ENCODE peak calls at places on chromosomes 16 and 17, in five cellular contexts. O, B, I, H and J are unnamed samples.

GRCh38 chr16:85308585-85309540 is 196.6 kb upstream of the CIBAR2 start:
- DNase-seq in B (no peak), O (no peak), I (no peak), H (no peak), J (no peak)

GRCh38 chr16:67244387-67245188 is 2.7 kb downstream of the FHOD1 start:
- DNase-seq in B (peak), H (peak), O (peak), I (no peak), J (no peak)

GRCh38 chr16:17101646-17102045 is 369.1 kb downstream of the XYLT1 start:
- DNase-seq in O (no peak), H (no peak), B (peak), I (no peak), J (no peak)

GRCh38 chr16:70508752-70509151 is 14.6 kb downstream of the COG4 start:
- DNase-seq in O (no peak), I (no peak), B (no peak), H (no peak), J (no peak)

GRCh38 chr17:43092891-43093290 is 32.3 kb downstream of the BRCA1 start:
- DNase-seq in O (no peak), I (no peak), B (no peak), H (no peak), J (no peak)

GRCh38 chr17:38325221-38325851 is 18.4 kb downstream of the GPR179 start:
- DNase-seq in H (no peak), B (no peak), I (no peak), O (no peak), J (no peak)

GRCh38 chr16:56708418-56708817 is 21.5 kb upstream of the NUP93 start:
- DNase-seq in H (no peak), B (no peak), O (no peak), I (no peak), J (no peak)

GRCh38 chr16:83907926-83908325 is 9.0 kb downstream of the MLYCD start:
- DNase-seq in B (no peak), I (no peak), O (no peak), H (no peak), J (no peak)

GRCh38 chr17:975321-975982 is 4.1 kb downstream of the NXN start:
- DNase-seq in B (no peak), O (no peak), H (no peak), I (no peak), J (no peak)

GRCh38 chr16:29977063-29977462 is 3.4 kb downstream of the TAOK2 start:
- DNase-seq in B (no peak), O (no peak), I (no peak), H (no peak), J (no peak)
- TF ChIP-seq POLR2A in B (no peak), O (no peak), I (no peak), H (no peak), J (no peak)

DNA sequence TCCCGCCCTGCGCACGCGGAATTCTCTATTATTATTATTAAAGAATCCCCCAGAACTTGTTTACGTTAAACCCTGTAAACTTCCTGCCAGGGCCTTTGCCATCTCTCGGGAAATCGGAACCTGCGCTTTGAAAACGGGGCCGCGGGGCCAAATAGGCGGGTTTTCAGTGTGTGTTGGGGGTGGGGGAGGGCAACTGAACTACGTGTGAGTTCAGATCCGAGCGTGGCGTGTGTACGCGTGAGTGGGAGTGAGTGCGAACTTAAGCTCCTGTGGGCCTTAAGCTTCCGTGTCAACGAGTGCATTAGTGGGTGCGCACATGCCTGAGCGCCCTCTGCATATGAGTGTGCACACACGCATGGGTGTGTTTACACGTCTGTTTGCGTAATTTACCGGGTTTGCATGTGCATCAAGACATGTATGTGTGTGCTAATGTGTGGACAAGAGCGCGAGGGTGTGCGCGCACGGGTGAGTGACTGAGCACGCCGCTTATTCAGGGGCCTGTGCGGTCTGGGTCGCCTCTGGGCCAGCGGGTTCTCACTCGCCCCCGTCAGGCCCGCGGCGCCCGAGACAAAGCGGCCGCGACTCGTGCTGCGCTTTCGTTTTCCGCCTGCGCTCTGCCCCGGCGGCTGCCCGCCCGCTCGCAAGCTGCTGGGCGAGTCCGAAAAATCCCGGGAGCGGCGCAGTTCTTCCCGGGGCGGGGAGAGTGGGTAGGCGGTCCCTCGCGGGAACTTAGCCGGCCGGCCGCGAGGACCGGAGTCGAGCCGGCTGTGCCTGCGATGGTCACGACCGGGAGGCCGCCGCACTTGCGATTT is 1.2 kb upstream of the FOXF1 start:
- DNase-seq in O (no peak), B (no peak), H (no peak), I (peak), J (no peak)
- TF ChIP-seq POLR2A in O (no peak), B (no peak), H (no peak), I (no peak), J (no peak)

DNA sequence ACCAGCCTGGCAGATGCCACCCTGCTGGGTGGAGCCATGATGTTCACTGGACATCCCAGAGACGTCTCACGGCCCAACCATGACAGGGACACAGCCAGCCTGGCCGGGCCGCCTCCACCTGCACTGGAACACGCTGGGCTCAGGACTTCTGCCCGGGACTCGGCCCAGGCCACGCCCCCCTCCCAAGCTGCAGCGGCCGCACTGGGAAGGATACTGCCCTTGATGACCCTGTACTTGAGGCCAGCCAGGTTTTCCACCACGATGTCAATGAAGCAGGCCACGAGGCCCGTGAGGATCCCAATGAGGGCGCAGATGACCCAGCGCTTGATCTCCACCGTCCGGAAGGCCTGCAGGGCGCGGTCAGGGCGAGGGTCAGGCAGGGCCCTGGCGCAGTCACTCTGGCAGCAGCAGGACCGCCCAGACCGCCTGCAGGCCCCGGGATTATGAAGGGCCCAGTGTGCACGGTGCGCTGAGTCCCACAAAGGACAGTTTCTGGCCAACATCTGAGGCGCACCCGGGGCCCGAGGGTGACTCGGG is 14.2 kb downstream of the CLCN7 start:
- DNase-seq in O (no peak), I (no peak), B (no peak), H (no peak), J (no peak)
- TF ChIP-seq POLR2A in O (no peak), I (no peak), B (no peak), H (no peak), J (no peak)

DNA sequence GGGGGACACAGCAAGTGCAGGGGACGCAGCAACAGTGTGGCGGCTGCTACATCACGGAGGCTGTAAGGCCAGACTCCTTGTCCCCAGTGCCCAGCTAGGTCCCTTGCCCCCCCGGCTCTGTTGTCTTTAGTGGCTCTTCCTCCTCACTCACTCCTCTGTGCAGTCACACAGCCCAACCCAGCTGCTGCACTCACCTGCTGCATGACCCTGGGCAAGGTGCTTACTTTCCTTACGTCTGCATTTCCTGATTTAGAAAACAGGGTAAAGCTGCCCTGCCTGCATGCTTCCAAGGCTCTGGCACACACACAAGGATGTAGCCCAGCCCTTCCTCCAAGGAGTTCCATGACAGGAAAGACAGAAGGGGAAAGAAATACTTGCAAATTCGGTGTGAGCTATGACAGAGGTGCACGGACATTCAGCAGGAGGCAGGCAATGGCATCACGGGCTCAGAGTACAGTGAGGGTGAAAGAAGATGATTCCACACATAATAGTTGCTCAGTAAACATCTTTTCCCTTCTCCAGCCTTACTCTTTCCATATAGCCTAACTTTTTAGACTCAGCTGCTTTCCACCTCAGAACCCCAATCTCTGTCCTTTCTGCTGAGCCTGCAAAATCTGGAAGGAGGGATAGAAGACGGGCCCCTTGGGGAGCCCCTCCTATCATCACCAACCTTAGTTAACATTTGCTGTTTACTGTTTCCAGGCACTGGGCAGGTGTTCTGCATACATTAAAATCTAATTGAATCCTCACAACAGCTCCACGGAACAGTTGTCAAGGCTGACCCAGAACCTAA is 150.9 kb downstream of the MRM1 start:
- DNase-seq in I (no peak), B (no peak), O (no peak), H (no peak), J (no peak)
- TF ChIP-seq POLR2A in I (no peak), B (no peak), O (no peak), H (no peak), J (no peak)

GRCh38 chr17:80151333-80151732 is 4.4 kb upstream of the EIF4A3 start:
- DNase-seq in I (no peak), O (no peak), B (no peak), H (no peak), J (no peak)

GRCh38 chr17:80145076-80146075 is 1.6 kb downstream of the EIF4A3 start:
- DNase-seq in B (peak), O (no peak), H (no peak), I (no peak), J (no peak)

GRCh38 chr17:80142929-80143328 is 4.0 kb downstream of the EIF4A3 start:
- DNase-seq in B (no peak), H (no peak), I (no peak), O (no peak), J (no peak)

GRCh38 chr17:80146121-80147034 is 550 bp downstream of the EIF4A3 start:
- DNase-seq in B (peak), I (no peak), H (no peak), O (no peak), J (no peak)

DNA sequence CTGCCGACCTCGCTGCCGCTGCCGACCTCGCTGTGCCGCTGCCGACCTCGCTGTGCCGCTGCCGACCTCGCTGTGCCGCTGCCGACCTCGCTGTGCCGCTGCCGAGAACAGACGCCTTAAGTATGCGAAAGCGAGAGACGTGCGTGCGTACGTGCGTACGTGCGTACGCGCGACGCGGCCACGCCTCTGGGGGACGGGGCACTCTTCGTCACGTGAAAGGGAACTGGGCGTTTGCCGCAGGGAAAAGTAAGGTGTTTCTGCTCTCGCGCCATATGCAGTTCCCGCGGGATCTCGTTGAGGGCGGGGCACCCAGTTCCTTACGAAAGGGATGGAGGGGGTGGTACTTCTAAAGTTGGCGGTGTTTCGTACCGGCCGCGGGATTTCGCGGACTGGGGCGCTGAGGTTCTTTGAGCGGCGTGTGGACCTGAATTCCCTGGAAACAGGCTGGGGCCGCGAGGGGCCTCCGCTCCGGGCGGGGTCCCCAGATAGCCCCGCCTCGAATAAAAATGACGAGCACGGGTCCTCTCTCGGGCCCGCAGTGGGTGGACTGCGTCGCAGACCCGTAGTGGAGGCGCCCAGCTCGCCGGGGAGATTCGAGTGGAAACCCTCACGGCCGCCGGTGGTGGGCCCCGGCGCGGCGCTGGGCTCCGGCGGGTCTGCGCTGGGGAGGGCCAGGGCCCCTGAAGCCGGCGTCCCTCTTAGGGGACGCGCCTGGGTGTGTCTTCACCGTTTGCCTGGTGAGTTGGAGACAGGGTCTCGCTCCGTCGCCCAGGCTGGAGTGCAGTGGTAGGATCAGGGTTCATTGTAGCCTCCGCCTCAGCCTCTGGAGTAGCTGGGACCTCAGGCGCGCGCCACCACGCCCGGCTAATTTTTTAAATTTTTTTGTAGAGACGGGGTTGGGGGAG is at the start of gene EIF4A3:
- DNase-seq in I (peak), B (peak), O (peak), H (peak), J (peak)
- TF ChIP-seq POLR2A in I (peak), B (peak), O (no peak), H (peak), J (peak)

GRCh38 chr17:57852955-57853328 is 3.1 kb upstream of the MRPS23 start:
- DNase-seq in I (no peak), B (no peak), H (no peak), O (no peak), J (no peak)

GRCh38 chr17:57852041-57852954 is 2.5 kb upstream of the MRPS23 start:
- DNase-seq in B (no peak), O (no peak), H (no peak), I (peak), J (no peak)

GRCh38 chr17:57855391-57856035 is 5.7 kb upstream of the MRPS23 start:
- DNase-seq in H (no peak), B (no peak), I (peak), O (peak), J (no peak)

GRCh38 chr17:57856792-57857620 is 7.2 kb upstream of the MRPS23 start:
- DNase-seq in B (no peak), O (no peak), I (no peak), H (no peak), J (no peak)

DNA sequence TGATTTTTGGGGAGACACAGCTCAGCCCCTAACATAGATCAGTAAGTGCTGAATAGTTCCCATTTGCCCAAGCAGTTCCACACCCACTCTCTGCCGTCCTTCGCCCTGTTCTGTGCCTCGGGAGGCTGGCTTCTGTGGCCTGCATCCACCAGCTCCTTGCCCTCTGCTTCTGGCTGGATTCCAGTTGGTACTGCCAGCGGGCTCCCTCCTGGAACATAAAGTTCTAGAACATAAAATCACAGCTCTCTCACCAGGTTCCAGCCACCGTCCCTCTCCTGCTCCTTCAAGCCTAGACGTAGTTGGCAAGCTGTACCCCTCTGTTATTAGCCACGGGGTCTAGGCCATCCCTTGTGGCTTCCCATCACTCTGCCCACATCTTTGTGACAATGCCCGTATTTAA is 3.9 kb upstream of the MRPS23 start:
- DNase-seq in O (peak), B (peak), H (peak), I (no peak), J (peak)
- TF ChIP-seq POLR2A in O (no peak), B (no peak), H (no peak), I (no peak), J (no peak)

DNA sequence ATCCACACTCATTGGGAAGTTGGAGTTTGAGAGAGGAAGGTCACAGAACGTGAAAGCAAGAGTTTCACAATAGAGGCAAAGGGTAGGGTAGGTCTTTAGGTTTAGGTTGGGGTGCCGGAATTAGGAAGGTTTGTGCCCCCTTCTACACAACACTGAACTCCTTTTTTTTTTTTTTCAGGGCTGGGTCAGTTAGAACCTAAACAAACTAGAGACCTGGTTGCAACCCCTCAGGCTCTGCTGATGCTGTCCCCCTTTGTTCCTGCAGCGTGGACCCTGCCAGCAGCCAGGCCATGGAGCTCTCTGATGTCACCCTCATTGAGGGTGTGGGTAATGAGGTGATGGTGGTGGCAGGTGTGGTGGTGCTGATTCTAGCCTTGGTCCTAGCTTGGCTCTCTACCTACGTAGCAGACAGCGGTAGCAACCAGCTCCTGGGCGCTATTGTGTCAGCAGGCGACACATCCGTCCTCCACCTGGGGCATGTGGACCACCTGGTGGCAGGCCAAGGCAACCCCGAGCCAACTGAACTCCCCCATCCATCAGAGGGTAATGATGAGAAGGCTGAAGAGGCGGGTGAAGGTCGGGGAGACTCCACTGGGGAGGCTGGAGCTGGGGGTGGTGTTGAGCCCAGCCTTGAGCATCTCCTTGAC is 2.1 kb downstream of the TMUB2 start:
- DNase-seq in I (no peak), O (no peak), B (no peak), H (no peak), J (no peak)
- TF ChIP-seq POLR2A in I (no peak), O (no peak), B (no peak), H (no peak), J (no peak)

GRCh38 chr17:74750327-74751069 is 2.1 kb downstream of the NHERF1 start:
- DNase-seq in H (peak), O (peak), B (no peak), I (no peak), J (no peak)
- TF ChIP-seq POLR2A in H (no peak), O (no peak), B (no peak), I (no peak), J (no peak)